ENCODE peak calls at places on chromosomes 3 and 15, in five cellular contexts. One of them, this sample, is unnamed.

GRCh38 chr15:73368301-73369072 is at the start of gene HCN4:
- DNase-seq in HCT116: no peak
- DNase-seq in K562: peak
- DNase-seq in HepG2: no peak
- DNase-seq in SK-N-SH: peak
- DNase-seq in this sample: no peak

GRCh38 chr3:106183762-106184391 is 315.1 kb upstream of the CBLB start:
- DNase-seq in HCT116: no peak
- DNase-seq in K562: no peak
- DNase-seq in HepG2: no peak
- DNase-seq in SK-N-SH: no peak
- DNase-seq in this sample: peak

GRCh38 chr15:33592864-33593263 is 282.1 kb downstream of the RYR3 start:
- DNase-seq in HCT116: no peak
- DNase-seq in K562: no peak
- DNase-seq in HepG2: no peak
- DNase-seq in SK-N-SH: no peak
- DNase-seq in this sample: no peak

GRCh38 chr15:75796321-75796720 is 46.9 kb upstream of the UBE2Q2 start:
- DNase-seq in HCT116: no peak
- DNase-seq in K562: no peak
- DNase-seq in HepG2: no peak
- DNase-seq in SK-N-SH: no peak
- DNase-seq in this sample: no peak

GRCh38 chr3:7333125-7333524 is 472.2 kb downstream of the GRM7 start:
- DNase-seq in HCT116: no peak
- DNase-seq in K562: no peak
- DNase-seq in HepG2: no peak
- DNase-seq in SK-N-SH: no peak
- DNase-seq in this sample: no peak

GRCh38 chr3:105375750-105376511 is 9.2 kb downstream of the ALCAM start:
- DNase-seq in HCT116: no peak
- DNase-seq in K562: no peak
- DNase-seq in HepG2: no peak
- DNase-seq in SK-N-SH: no peak
- DNase-seq in this sample: no peak

GRCh38 chr3:147411777-147412176 is 2.6 kb downstream of the ZIC1 start:
- DNase-seq in HCT116: no peak
- DNase-seq in K562: no peak
- DNase-seq in HepG2: no peak
- DNase-seq in SK-N-SH: no peak
- DNase-seq in this sample: no peak

GRCh38 chr3:143849854-143850549 is 1.7 kb upstream of the SLC9A9 start:
- DNase-seq in HCT116: no peak
- DNase-seq in K562: no peak
- DNase-seq in HepG2: no peak
- DNase-seq in SK-N-SH: no peak
- DNase-seq in this sample: peak

GRCh38 chr3:168273917-168274316 is 178.2 kb upstream of the GOLIM4 start:
- DNase-seq in HCT116: no peak
- DNase-seq in K562: no peak
- DNase-seq in HepG2: no peak
- DNase-seq in SK-N-SH: no peak
- DNase-seq in this sample: no peak

GRCh38 chr3:29503969-29504368 is 223.1 kb downstream of the RBMS3 start:
- DNase-seq in HCT116: no peak
- DNase-seq in K562: no peak
- DNase-seq in HepG2: no peak
- DNase-seq in SK-N-SH: no peak
- DNase-seq in this sample: no peak

GRCh38 chr3:156676467-156677119 is 2.2 kb downstream of the TIPARP start:
- DNase-seq in HCT116: no peak
- DNase-seq in K562: no peak
- DNase-seq in HepG2: no peak
- DNase-seq in SK-N-SH: no peak
- DNase-seq in this sample: no peak

GRCh38 chr3:121736112-121736511 is 13.4 kb downstream of the GOLGB1 start:
- DNase-seq in HCT116: no peak
- DNase-seq in K562: no peak
- DNase-seq in HepG2: no peak
- DNase-seq in SK-N-SH: no peak
- DNase-seq in this sample: no peak

GRCh38 chr3:49683162-49683561 is 6.1 kb downstream of the MST1 start:
- DNase-seq in HCT116: no peak
- DNase-seq in K562: no peak
- DNase-seq in HepG2: no peak
- DNase-seq in SK-N-SH: no peak
- DNase-seq in this sample: no peak

GRCh38 chr3:159947220-159947619 is 41.4 kb upstream of the IL12A start:
- DNase-seq in HCT116: no peak
- DNase-seq in K562: no peak
- DNase-seq in HepG2: no peak
- DNase-seq in SK-N-SH: no peak
- DNase-seq in this sample: no peak

GRCh38 chr3:162390891-162391290 is 894.3 kb downstream of the OTOL1 start:
- DNase-seq in HCT116: peak
- DNase-seq in K562: no peak
- DNase-seq in HepG2: no peak
- DNase-seq in SK-N-SH: no peak
- DNase-seq in this sample: no peak
- TF ChIP-seq ZBTB33 in HCT116: no peak
- TF ChIP-seq ZBTB33 in K562: no peak
- TF ChIP-seq ZBTB33 in HepG2: no peak
- TF ChIP-seq ZBTB33 in SK-N-SH: no peak
- TF ChIP-seq ZBTB33 in this sample: no peak

GRCh38 chr3:42499478-42499871 is 3.0 kb upstream of the VIPR1 start:
- DNase-seq in HCT116: no peak
- DNase-seq in K562: no peak
- DNase-seq in HepG2: no peak
- DNase-seq in SK-N-SH: no peak
- DNase-seq in this sample: no peak
- TF ChIP-seq ZBTB33 in HCT116: no peak
- TF ChIP-seq ZBTB33 in K562: no peak
- TF ChIP-seq ZBTB33 in HepG2: no peak
- TF ChIP-seq ZBTB33 in SK-N-SH: no peak
- TF ChIP-seq ZBTB33 in this sample: no peak

DNA sequence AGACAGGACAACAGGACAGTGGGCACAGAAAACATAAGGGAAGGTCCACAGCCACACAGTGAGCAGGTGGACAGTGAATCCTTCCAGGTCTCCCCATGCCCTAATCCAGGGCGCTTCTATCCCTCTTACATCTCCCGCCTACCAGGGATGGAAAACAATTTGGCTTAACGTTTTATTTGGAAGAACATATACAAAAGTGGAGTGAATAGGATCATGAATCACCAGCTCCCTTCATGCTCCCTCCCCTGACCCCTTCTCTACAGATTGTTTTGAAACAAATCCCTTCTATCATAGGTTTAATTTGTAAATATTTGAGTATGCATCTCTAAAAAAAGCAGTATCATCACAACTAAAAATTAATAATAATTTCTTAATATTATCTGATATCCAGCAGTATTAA is 52.5 kb downstream of the CLDN11 start:
- DNase-seq in HCT116: no peak
- DNase-seq in K562: no peak
- DNase-seq in HepG2: no peak
- DNase-seq in SK-N-SH: no peak
- DNase-seq in this sample: no peak
- TF ChIP-seq ZBTB33 in HCT116: no peak
- TF ChIP-seq ZBTB33 in K562: no peak
- TF ChIP-seq ZBTB33 in HepG2: no peak
- TF ChIP-seq ZBTB33 in SK-N-SH: no peak
- TF ChIP-seq ZBTB33 in this sample: no peak

GRCh38 chr3:2856062-2856792 is 253.9 kb downstream of the IL5RA start:
- DNase-seq in HCT116: no peak
- DNase-seq in K562: no peak
- DNase-seq in HepG2: no peak
- DNase-seq in SK-N-SH: no peak
- DNase-seq in this sample: no peak
- TF ChIP-seq ZBTB33 in HCT116: no peak
- TF ChIP-seq ZBTB33 in K562: no peak
- TF ChIP-seq ZBTB33 in HepG2: no peak
- TF ChIP-seq ZBTB33 in SK-N-SH: no peak
- TF ChIP-seq ZBTB33 in this sample: no peak

DNA sequence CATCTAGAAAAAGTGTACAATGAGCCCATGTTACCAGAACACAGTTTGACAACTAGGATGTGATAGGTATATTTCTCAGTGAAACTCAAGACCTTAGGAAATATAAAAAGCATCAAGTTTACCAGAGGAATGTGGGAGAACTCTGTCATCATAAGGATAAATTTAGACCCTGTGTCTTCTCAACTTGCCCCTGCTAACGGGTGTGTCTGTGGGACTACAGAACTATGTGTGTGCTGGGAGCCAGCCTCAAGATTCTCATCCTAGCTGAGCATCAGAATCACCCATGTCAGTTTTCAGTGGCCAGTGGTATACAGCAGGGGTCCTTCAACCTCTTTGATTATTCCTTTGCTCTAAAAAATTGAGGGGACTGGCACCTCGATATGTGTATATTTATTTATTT is 393.3 kb downstream of the PLCL2 start:
- DNase-seq in HCT116: no peak
- DNase-seq in K562: no peak
- DNase-seq in HepG2: no peak
- DNase-seq in SK-N-SH: no peak
- DNase-seq in this sample: no peak
- TF ChIP-seq ZBTB33 in HCT116: no peak
- TF ChIP-seq ZBTB33 in K562: no peak
- TF ChIP-seq ZBTB33 in HepG2: no peak
- TF ChIP-seq ZBTB33 in SK-N-SH: no peak
- TF ChIP-seq ZBTB33 in this sample: no peak

DNA sequence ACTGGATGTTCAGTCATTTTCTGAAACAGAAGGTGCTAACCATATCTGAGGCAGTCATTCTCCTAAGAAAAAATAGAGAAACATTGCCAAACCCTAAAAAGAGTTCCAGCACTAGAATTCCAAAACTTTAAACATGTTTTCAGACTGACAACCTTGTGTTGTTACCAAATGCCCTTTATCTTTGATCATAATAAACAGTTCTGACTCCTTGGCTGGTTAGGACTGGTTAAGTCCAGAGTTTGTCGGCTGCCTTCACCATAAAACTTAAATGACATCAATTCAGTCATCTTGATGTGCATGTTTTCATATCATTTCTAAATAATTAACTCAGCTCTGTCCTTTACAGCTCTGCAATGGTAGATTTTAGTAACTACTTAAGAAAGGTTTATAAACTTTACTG is 68.0 kb downstream of the COL8A1 start:
- DNase-seq in HCT116: no peak
- DNase-seq in K562: no peak
- DNase-seq in HepG2: no peak
- DNase-seq in SK-N-SH: no peak
- DNase-seq in this sample: no peak
- TF ChIP-seq ZBTB33 in HCT116: no peak
- TF ChIP-seq ZBTB33 in K562: no peak
- TF ChIP-seq ZBTB33 in HepG2: no peak
- TF ChIP-seq ZBTB33 in SK-N-SH: no peak
- TF ChIP-seq ZBTB33 in this sample: no peak

DNA sequence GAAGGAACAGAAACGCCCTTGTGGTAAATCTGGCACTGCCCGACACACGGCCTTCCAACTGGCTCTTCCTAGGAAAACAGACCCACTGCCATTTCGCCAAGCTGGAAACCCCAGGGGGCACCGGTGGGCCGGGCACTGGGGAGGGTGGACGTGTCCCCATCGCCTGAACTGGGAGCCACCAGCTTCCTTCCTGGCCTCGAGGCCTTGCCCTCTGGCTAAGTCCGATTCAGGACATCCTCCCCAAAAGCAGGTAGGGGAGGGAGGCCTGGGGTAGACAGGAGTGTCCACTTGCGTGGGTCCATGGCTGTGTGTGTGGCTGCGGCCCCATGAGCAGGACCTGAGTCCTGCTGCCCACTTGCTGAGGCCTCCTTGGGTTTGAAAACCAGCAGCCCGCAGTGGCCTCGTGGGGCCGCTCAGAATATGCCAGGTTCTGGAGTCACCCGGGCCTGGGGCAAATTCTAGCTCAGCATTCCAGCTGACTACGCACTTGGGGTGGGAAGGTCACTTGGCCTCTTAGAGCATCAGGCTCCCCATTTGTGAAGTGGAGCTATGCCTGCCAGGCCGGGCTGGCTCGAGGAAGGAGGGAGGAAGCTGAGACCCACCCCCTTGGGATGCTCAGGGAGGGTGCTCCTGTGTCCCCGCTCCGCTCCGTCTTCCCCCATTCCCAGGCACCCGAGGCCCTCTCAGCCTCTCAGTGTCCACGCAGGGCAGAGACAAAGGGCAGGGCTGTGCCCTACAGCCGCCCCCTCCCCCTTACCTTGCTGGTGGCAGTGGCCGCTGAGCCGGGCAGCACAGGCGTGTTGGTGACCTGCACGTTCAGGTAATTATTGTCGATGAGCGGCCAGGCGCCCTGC is 37.5 kb downstream of the RGMA start:
- DNase-seq in HCT116: no peak
- DNase-seq in K562: no peak
- DNase-seq in HepG2: no peak
- DNase-seq in SK-N-SH: no peak
- DNase-seq in this sample: no peak
- TF ChIP-seq ZBTB33 in HCT116: no peak
- TF ChIP-seq ZBTB33 in K562: no peak
- TF ChIP-seq ZBTB33 in HepG2: no peak
- TF ChIP-seq ZBTB33 in SK-N-SH: no peak
- TF ChIP-seq ZBTB33 in this sample: no peak

GRCh38 chr15:89007989-89008388 is 80.3 kb upstream of the ABHD2 start:
- DNase-seq in HCT116: no peak
- DNase-seq in K562: no peak
- DNase-seq in HepG2: no peak
- DNase-seq in SK-N-SH: no peak
- DNase-seq in this sample: no peak

GRCh38 chr15:89004726-89005030 is 83.6 kb upstream of the ABHD2 start:
- DNase-seq in HCT116: no peak
- DNase-seq in K562: no peak
- DNase-seq in HepG2: no peak
- DNase-seq in SK-N-SH: no peak
- DNase-seq in this sample: no peak

GRCh38 chr15:89003865-89004725 is 84.2 kb upstream of the ABHD2 start:
- DNase-seq in HCT116: no peak
- DNase-seq in K562: peak
- DNase-seq in HepG2: peak
- DNase-seq in SK-N-SH: peak
- DNase-seq in this sample: no peak

GRCh38 chr15:89009080-89009479 is 79.2 kb upstream of the ABHD2 start:
- DNase-seq in HCT116: no peak
- DNase-seq in K562: no peak
- DNase-seq in HepG2: no peak
- DNase-seq in SK-N-SH: no peak
- DNase-seq in this sample: no peak
- TF ChIP-seq ZBTB33 in HCT116: no peak
- TF ChIP-seq ZBTB33 in K562: no peak
- TF ChIP-seq ZBTB33 in HepG2: no peak
- TF ChIP-seq ZBTB33 in SK-N-SH: no peak
- TF ChIP-seq ZBTB33 in this sample: no peak

GRCh38 chr3:111577798-111578685 is 17.1 kb downstream of the ZBED2 start:
- DNase-seq in HCT116: peak
- DNase-seq in K562: no peak
- DNase-seq in HepG2: peak
- DNase-seq in SK-N-SH: peak
- DNase-seq in this sample: peak
- TF ChIP-seq ZBTB33 in HCT116: no peak
- TF ChIP-seq ZBTB33 in K562: no peak
- TF ChIP-seq ZBTB33 in HepG2: no peak
- TF ChIP-seq ZBTB33 in SK-N-SH: no peak
- TF ChIP-seq ZBTB33 in this sample: no peak